ENCODE peak calls at places on chromosomes 6 and 20, in ten cellular contexts. P is left lung, N is cortex of kidney, O is tibial artery, Z is progenitor cell of endocrine pancreas, S is heart left ventricle, Y is HEK293T, Q is AG10803, E is SW 1271, K is endodermal cell. D is an unnamed sample.

GRCh38 chr6:111771084-111771411 is 102.2 kb downstream of the FYN start:
- DNase-seq in P (no peak), N (no peak), O (no peak), Z (no peak), S (no peak), Y (no peak), Q (no peak), E (no peak), K (no peak), D (no peak)

GRCh38 chr20:561437-562231 is 18.0 kb upstream of the CSNK2A1 start:
- DNase-seq in P (no peak), N (no peak), O (peak), Z (peak), S (peak), Y (peak), Q (peak), E (peak), K (peak), D (peak)

GRCh38 chr6:75930954-75931689 is 141.3 kb downstream of the IMPG1 start:
- DNase-seq in P (peak), N (no peak), O (peak), Z (no peak), S (no peak), Y (no peak), Q (peak), E (no peak), K (no peak), D (no peak)

GRCh38 chr20:43458422-43458924 is 777 bp downstream of the SRSF6 start:
- DNase-seq in P (no peak), N (no peak), O (no peak), Z (no peak), S (no peak), Y (no peak), Q (no peak), E (no peak), K (peak), D (no peak)

GRCh38 chr6:3398165-3398562 is 58.7 kb downstream of the SLC22A23 start:
- DNase-seq in P (no peak), N (no peak), O (no peak), Z (no peak), S (no peak), Y (no peak), Q (no peak), E (no peak), K (no peak), D (no peak)

GRCh38 chr6:15250440-15251168 is 4.7 kb downstream of the JARID2 start:
- DNase-seq in P (no peak), N (no peak), O (no peak), Z (no peak), S (no peak), Y (no peak), Q (no peak), E (no peak), K (no peak), D (no peak)

GRCh38 chr6:37320649-37321048 is 33.1 kb upstream of the RNF8 start:
- DNase-seq in P (no peak), N (no peak), O (no peak), Z (no peak), S (no peak), Y (no peak), Q (no peak), E (no peak), K (no peak), D (no peak)

GRCh38 chr6:99092009-99092408 is 144.3 kb upstream of the FBXL4 start:
- DNase-seq in P (no peak), N (no peak), O (no peak), Z (no peak), S (no peak), Y (no peak), Q (no peak), E (no peak), K (no peak), D (no peak)

GRCh38 chr20:9515761-9516657 is 1.6 kb downstream of the LAMP5 start:
- DNase-seq in P (peak), N (no peak), O (no peak), Z (no peak), S (peak), Y (no peak), Q (peak), E (no peak), K (peak), D (no peak)

GRCh38 chr6:91366781-91367180 is 779.9 kb upstream of the MAP3K7 start:
- DNase-seq in P (no peak), N (no peak), O (no peak), Z (no peak), S (no peak), Y (no peak), Q (no peak), E (no peak), K (no peak), D (no peak)

GRCh38 chr6:33197431-33198048 is 2.9 kb downstream of the RXRB start:
- DNase-seq in P (peak), N (no peak), O (no peak), Z (no peak), S (peak), Y (peak), Q (peak), E (peak), K (peak), D (peak)

GRCh38 chr20:49965781-49966304 is 16.9 kb upstream of the SNAI1 start:
- DNase-seq in P (no peak), N (no peak), O (no peak), Z (no peak), S (no peak), Y (no peak), Q (no peak), E (no peak), K (no peak), D (no peak)

GRCh38 chr20:1245578-1245977 is 19.7 kb downstream of the RAD21L1 start:
- DNase-seq in P (no peak), N (no peak), O (no peak), Z (no peak), S (no peak), Y (no peak), Q (no peak), E (no peak), K (no peak), D (no peak)

D was measured in neural crest cell.